ENCODE peak calls at places on chromosomes 7 and 10, in five cellular contexts. P is psoas muscle, T is ovary, N is neural crest cell, R is GM20000. E is an unnamed sample.

GRCh38 chr10:14779053-14779649 is 4.5 kb upstream of the FAM107B start:
- DNase-seq in T (no peak), R (no peak), P (no peak), N (no peak), E (no peak)

GRCh38 chr10:53697038-53697437 is 924.5 kb upstream of the MBL2 start:
- DNase-seq in T (no peak), R (no peak), N (no peak), P (no peak), E (no peak)

GRCh38 chr10:98023024-98023423 is 7.4 kb downstream of the CRTAC1 start:
- DNase-seq in T (no peak), R (no peak), P (no peak), N (no peak), E (no peak)

GRCh38 chr10:24501312-24501711 is 222.4 kb downstream of the ARHGAP21 start:
- DNase-seq in R (no peak), N (no peak), P (no peak), T (no peak), E (no peak)

GRCh38 chr7:99326408-99326782 is 697 bp downstream of the ARPC1A start:
- DNase-seq in R (no peak), N (no peak), T (no peak), P (no peak), E (no peak)

GRCh38 chr7:73941836-73942551 is 81.0 kb downstream of the TMEM270 start:
- DNase-seq in T (no peak), R (no peak), P (no peak), N (no peak), E (no peak)

GRCh38 chr10:108411181-108411580 is 1246.7 kb upstream of the SORCS1 start:
- DNase-seq in P (no peak), R (no peak), N (no peak), T (no peak), E (no peak)

GRCh38 chr7:154242709-154243108 is 190.5 kb downstream of the DPP6 start:
- DNase-seq in R (no peak), T (no peak), N (no peak), P (no peak), E (no peak)

GRCh38 chr10:15453921-15454320 is 82.8 kb upstream of the FAM171A1 start:
- DNase-seq in P (no peak), N (no peak), T (no peak), R (no peak), E (no peak)

GRCh38 chr10:18097524-18097923 is 42.7 kb upstream of the CACNB2 start:
- DNase-seq in P (no peak), N (no peak), T (no peak), R (no peak), E (no peak)

GRCh38 chr10:115968236-115968635 is 304.8 kb downstream of the GFRA1 start:
- DNase-seq in R (no peak), P (no peak), N (no peak), T (no peak), E (no peak)

GRCh38 chr10:62450905-62451605 is 76.9 kb downstream of the ZNF365 start:
- DNase-seq in N (no peak), T (no peak), P (no peak), R (no peak), E (no peak)

GRCh38 chr10:78714225-78714624 is 354.5 kb upstream of the ZMIZ1 start:
- DNase-seq in T (no peak), N (no peak), P (no peak), R (no peak), E (no peak)

GRCh38 chr10:71776528-71776927 is 3.2 kb upstream of the VSIR start:
- DNase-seq in R (no peak), P (no peak), N (no peak), T (no peak), E (no peak)

GRCh38 chr10:52438119-52438518 is 124.0 kb downstream of the DKK1 start:
- DNase-seq in R (no peak), P (no peak), T (no peak), N (no peak), E (no peak)

GRCh38 chr10:69891057-69891617 is 89.4 kb downstream of the COL13A1 start:
- DNase-seq in T (no peak), P (no peak), N (no peak), R (no peak), E (no peak)

GRCh38 chr7:102431617-102432298 is 1.6 kb upstream of the ORAI2 start:
- DNase-seq in T (no peak), N (no peak), R (peak), P (no peak), E (peak)

GRCh38 chr10:132589015-132589414 is 51.4 kb downstream of the INPP5A start:
- DNase-seq in P (no peak), T (no peak), N (no peak), R (no peak), E (no peak)

GRCh38 chr7:69677905-69678793 is 79.9 kb downstream of the AUTS2 start:
- DNase-seq in P (no peak), R (no peak), N (no peak), T (peak), E (no peak)

GRCh38 chr7:95614442-95614940 is 18.2 kb upstream of the PDK4 start:
- DNase-seq in N (no peak), R (no peak), P (no peak), T (no peak), E (no peak)

GRCh38 chr7:78018541-78019456 is 220.2 kb downstream of the PHTF2 start:
- DNase-seq in N (peak), P (peak), R (no peak), T (peak), E (no peak)

GRCh38 chr10:123146013-123146891 is 1.7 kb upstream of the HMX2 start:
- DNase-seq in N (no peak), P (no peak), R (peak), T (no peak), E (no peak)

GRCh38 chr10:123143162-123143824 is 4.6 kb upstream of the HMX2 start:
- DNase-seq in P (no peak), T (no peak), N (no peak), R (peak), E (no peak)

GRCh38 chr10:123143825-123144168 is 4.1 kb upstream of the HMX2 start:
- DNase-seq in P (no peak), T (no peak), N (no peak), R (no peak), E (no peak)

GRCh38 chr10:123145542-123146012 is 2.4 kb upstream of the HMX2 start:
- DNase-seq in P (no peak), R (no peak), N (no peak), T (no peak), E (no peak)

DNA sequence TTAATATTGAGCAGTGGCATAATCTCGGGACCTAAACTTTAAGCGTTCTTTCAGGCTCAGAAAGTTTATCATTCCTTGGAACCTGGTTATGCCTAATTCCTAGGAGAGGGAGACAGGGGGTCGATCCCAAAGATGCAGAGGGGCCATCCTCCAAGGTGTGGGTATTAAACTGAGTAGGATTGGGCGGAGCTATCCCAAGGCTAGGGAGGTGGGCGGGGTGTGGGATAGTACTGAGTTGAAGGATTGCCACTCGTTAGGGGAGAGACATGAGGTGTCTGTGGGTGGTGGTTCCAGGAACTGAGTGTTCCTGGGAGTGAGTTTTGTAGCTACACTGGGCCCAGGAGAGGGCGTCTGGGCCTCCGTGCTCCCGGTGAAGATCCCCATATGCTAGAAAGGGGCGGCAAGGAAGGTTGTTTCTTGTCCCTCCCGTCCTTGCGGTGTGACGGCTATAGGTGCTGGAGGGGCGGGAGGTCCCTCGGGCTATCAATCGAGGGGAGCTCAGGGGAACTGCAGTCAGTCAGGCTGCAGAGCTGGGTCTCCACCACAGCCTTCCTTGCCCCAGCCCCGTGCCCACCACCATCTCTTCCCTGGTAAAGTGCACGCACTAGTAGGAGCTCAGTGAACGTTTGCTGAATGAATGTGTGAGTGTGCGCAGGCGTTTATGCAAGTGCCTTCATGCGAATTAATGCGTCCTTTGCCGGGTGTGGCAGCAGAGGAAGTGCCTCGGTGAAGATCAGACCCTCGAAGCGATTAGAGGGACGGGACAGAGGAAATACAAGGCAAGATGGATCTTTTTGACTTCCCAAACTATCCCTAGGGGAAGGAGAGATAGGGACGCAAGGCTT is 3.0 kb upstream of the HMX2 start:
- DNase-seq in T (no peak), R (peak), N (no peak), P (no peak), E (no peak)
- TF ChIP-seq CTCF in T (no peak), R (peak), N (no peak), P (no peak), E (no peak)

GRCh38 chr10:74738052-74738451 is 88.3 kb upstream of the KAT6B start:
- DNase-seq in R (peak), T (no peak), P (no peak), N (no peak), E (no peak)
- TF ChIP-seq CTCF in R (peak), T (no peak), P (no peak), N (no peak), E (no peak)

DNA sequence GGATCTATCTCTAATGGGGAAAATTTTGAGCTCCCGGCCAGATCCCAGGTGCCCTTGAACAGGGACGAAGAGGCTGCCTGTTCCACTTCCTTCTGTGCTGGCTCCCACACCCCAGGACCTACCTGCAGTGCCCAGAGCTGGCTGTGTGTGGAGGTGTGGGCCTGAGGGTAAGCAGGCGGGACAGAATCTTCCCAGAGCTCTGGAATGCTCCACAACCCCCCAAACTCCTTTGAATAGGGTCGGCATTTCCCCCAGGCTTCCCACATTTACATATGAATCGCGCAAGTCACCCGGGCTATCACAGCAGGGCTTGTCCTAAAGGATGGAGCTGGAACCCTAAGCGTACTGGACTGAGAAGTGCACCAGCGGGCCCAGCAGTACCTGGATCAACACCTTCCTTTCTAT is 95.9 kb downstream of the DNMBP start:
- DNase-seq in R (no peak), N (peak), T (no peak), P (no peak), E (no peak)
- TF ChIP-seq CTCF in R (no peak), N (peak), T (no peak), P (no peak), E (no peak)

GRCh38 chr7:125641884-125642283 is 712.3 kb upstream of the POT1 start:
- DNase-seq in R (no peak), T (no peak), N (no peak), P (no peak), E (no peak)

GRCh38 chr7:125644113-125644512 is 714.5 kb upstream of the POT1 start:
- DNase-seq in N (no peak), R (no peak), T (no peak), P (no peak), E (no peak)

GRCh38 chr7:125643302-125643701 is 713.7 kb upstream of the POT1 start:
- DNase-seq in T (no peak), P (no peak), N (no peak), R (no peak), E (no peak)

GRCh38 chr7:125648543-125648942 is 718.9 kb upstream of the POT1 start:
- DNase-seq in N (no peak), P (no peak), T (no peak), R (no peak), E (no peak)

DNA sequence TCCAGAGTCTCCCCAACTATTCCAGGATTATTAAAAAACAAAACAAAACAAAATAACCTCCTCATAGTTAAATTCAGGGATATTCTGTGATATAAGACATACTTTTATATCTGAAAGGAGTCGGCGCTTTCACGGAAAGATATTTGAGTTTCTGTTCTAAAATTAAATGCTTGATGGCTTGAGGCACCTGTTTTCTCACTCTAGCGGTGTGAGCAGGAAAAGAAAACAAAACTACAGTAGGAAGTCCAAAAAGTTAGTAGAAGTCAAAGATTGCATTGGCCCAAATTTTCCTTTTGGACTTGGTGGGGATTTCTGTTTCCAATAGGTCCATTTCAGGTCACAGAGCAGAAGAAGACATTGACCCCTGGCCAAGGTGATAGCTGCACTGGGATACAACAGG is 716.1 kb upstream of the POT1 start:
- DNase-seq in R (no peak), N (no peak), T (no peak), P (no peak), E (no peak)
- TF ChIP-seq CTCF in R (no peak), N (no peak), T (no peak), P (no peak), E (no peak)

GRCh38 chr7:139452948-139453672 is 30.4 kb downstream of the KLRG2 start:
- DNase-seq in P (no peak), N (no peak), T (no peak), R (no peak), E (no peak)
- TF ChIP-seq CTCF in P (no peak), N (no peak), T (no peak), R (no peak), E (no peak)

DNA sequence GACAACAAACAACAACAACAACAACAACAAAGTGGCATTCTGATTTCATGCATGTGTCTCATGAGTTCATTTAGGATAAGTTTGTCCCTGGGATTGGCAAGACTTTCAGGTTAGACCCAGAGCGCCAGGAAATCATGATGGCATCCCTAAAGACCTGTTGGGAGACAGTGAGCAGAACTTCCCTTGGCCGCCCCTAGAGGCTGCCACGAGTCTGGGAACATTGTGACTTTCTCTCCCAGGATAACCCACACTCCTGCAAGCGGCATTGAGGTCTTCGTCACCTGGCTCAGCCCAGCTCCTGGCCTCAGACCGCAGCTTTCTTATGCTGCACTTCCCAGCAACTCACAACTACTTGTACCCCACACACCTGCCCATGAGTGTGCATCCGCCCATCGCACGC is 80.5 kb upstream of the RNF32 start:
- DNase-seq in N (no peak), R (no peak), P (no peak), T (no peak), E (no peak)
- TF ChIP-seq CTCF in N (peak), R (no peak), P (no peak), T (no peak), E (no peak)

DNA sequence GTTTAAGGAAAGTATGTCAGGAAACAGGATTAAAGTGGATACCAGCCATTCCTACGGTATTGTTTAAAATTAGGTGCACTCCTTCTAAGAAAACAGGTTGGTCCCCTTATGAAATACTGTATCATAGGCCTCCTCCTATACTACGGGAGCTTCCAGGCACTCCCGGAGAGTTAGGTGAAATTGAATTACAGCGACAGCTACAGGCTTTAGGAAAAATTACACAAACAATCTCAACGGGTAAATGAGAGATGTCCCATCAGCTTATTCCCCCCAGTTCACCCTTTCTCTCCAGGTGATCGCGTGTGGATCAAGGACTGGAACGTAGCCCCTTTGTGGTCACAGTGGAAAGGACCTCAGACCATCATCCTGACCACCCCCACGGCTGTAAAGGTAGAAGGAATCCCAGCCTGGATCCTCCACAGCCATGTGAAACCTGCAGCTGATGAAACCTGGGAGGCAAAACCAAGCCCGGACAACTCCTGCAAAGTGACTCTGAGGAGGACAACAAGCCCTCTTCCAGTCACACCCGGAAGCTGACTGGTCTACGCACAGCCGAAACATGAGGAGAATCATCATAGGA is 25.1 kb upstream of the GHITM start:
- DNase-seq in R (no peak), T (no peak), N (no peak), P (no peak), E (no peak)
- TF ChIP-seq CTCF in R (no peak), T (no peak), N (peak), P (no peak), E (no peak)

GRCh38 chr10:104925232-104925851 is 284.3 kb downstream of the SORCS3 start:
- DNase-seq in R (peak), N (peak), P (no peak), T (no peak), E (no peak)
- TF ChIP-seq CTCF in R (peak), N (peak), P (peak), T (no peak), E (peak)